ENCODE peak calls at places on chromosomes 3 and 15, in ten cellular contexts. J is WTC11; H is pancreas; R is tibial nerve; T is NCI-H345; E is activated T-helper 1 cell treated with Interleukin-2 at 50 U/mL for 16 hours; B is SW480; A is activated T-cell treated with anti-CD3 and anti-CD28 coated beads, Interleukin-2, amount 50 U/mL, for 1 hour; F is choroid plexus epithelial cell; K is GM23338. C is an unnamed sample.

GRCh38 chr3:123749716-123750115 is 134.4 kb downstream of the MYLK start:
- DNase-seq in J (no peak), H (no peak), R (no peak), T (no peak), E (no peak), B (no peak), A (no peak), F (peak; percentile 94), K (no peak), C (no peak)

GRCh38 chr15:57551717-57552677 is 39.7 kb upstream of the MYZAP start:
- DNase-seq in J (peak; percentile 56), H (peak; percentile 36), R (no peak), T (peak; percentile 3), E (no peak), B (peak; percentile 59), A (no peak), F (peak; percentile 84), K (peak; percentile 89), C (no peak)

GRCh38 chr3:4908769-4909156 is 70.5 kb upstream of the BHLHE40 start:
- DNase-seq in J (no peak), H (no peak), R (no peak), T (no peak), E (no peak), B (no peak), A (no peak), F (no peak), K (no peak), C (no peak)

GRCh38 chr3:171781711-171782127 is 28.6 kb downstream of the PLD1 start:
- DNase-seq in J (no peak), H (no peak), R (no peak), T (no peak), E (no peak), B (no peak), A (no peak), F (peak; percentile 76), K (no peak), C (no peak)

GRCh38 chr15:95141486-95141885 is 910.1 kb downstream of the MCTP2 start:
- DNase-seq in J (no peak), H (no peak), R (no peak), T (no peak), E (no peak), B (no peak), A (no peak), F (peak; percentile 36), K (no peak), C (no peak)

GRCh38 chr15:31236184-31237041 is 90.2 kb upstream of the KLF13 start:
- DNase-seq in J (no peak), H (peak; percentile 26), R (peak; percentile 54), T (peak; percentile 95), E (no peak), B (peak; percentile 57), A (no peak), F (peak; percentile 97), K (no peak), C (no peak)

GRCh38 chr3:65436580-65436979 is 602.1 kb downstream of the MAGI1 start:
- DNase-seq in J (peak; percentile 27), H (no peak), R (no peak), T (no peak), E (no peak), B (peak; percentile 15), A (no peak), F (peak; percentile 17), K (peak; percentile 48), C (no peak)

GRCh38 chr3:184789314-184789998 is 22.5 kb upstream of the VPS8 start:
- DNase-seq in J (no peak), H (no peak), R (no peak), T (no peak), E (no peak), B (no peak), A (no peak), F (no peak), K (no peak), C (no peak)

GRCh38 chr15:74957301-74958035 is 896 bp upstream of the RPP25 start:
- DNase-seq in J (peak; percentile 50), H (peak; percentile 64), R (no peak), T (no peak), E (no peak), B (no peak), A (no peak), F (no peak), K (peak; percentile 60), C (peak; percentile 82)

GRCh38 chr15:50549326-50549725 is 2.9 kb upstream of the USP50 start:
- DNase-seq in J (no peak), H (no peak), R (no peak), T (no peak), E (no peak), B (no peak), A (no peak), F (no peak), K (no peak), C (no peak)

GRCh38 chr3:128075516-128076464 is 23.6 kb downstream of the SEC61A1 start:
- DNase-seq in J (peak; percentile 91), H (peak; percentile 92), R (peak; percentile 82), T (peak; percentile 75), E (peak; percentile 78), B (peak; percentile 25), A (peak; percentile 92), F (peak; percentile 90), K (peak; percentile 89), C (peak; percentile 99)

GRCh38 chr3:179826247-179826637 is 173.4 kb downstream of the USP13 start:
- DNase-seq in J (no peak), H (no peak), R (no peak), T (no peak), E (no peak), B (no peak), A (no peak), F (no peak), K (no peak), C (no peak)

GRCh38 chr3:167487556-167487955 is 13.7 kb upstream of the SERPINI2 start:
- DNase-seq in J (no peak), H (no peak), R (no peak), T (no peak), E (no peak), B (no peak), A (no peak), F (no peak), K (no peak), C (no peak)

GRCh38 chr3:108159865-108160264 is 62.4 kb downstream of the IFT57 start:
- DNase-seq in J (no peak), H (no peak), R (no peak), T (no peak), E (no peak), B (no peak), A (no peak), F (peak; percentile 52), K (no peak), C (no peak)

GRCh38 chr15:35777016-35777415 is 231.1 kb upstream of the DPH6 start:
- DNase-seq in J (no peak), H (no peak), R (no peak), T (no peak), E (no peak), B (no peak), A (no peak), F (no peak), K (no peak), C (no peak)

GRCh38 chr3:152737021-152737908 is 97.7 kb upstream of the P2RY1 start:
- DNase-seq in J (no peak), H (no peak), R (peak; percentile 31), T (no peak), E (no peak), B (no peak), A (no peak), F (peak; percentile 89), K (no peak), C (no peak)

GRCh38 chr15:59344311-59344710 is 28.4 kb downstream of the MYO1E start:
- DNase-seq in J (no peak), H (no peak), R (no peak), T (no peak), E (no peak), B (no peak), A (no peak), F (no peak), K (no peak), C (no peak)

GRCh38 chr3:174247671-174248070 is 611.5 kb upstream of the NAALADL2 start:
- DNase-seq in J (no peak), H (no peak), R (no peak), T (no peak), E (no peak), B (no peak), A (no peak), F (no peak), K (no peak), C (no peak)

GRCh38 chr3:124986153-124987143 is 51.9 kb upstream of the MUC13 start:
- DNase-seq in J (peak; percentile 34), H (no peak), R (no peak), T (no peak), E (no peak), B (peak; percentile 55), A (no peak), F (peak; percentile 69), K (peak; percentile 66), C (no peak)

GRCh38 chr3:10707089-10707983 is 108.7 kb upstream of the SLC6A11 start:
- DNase-seq in J (peak; percentile 38), H (no peak), R (no peak), T (no peak), E (no peak), B (no peak), A (no peak), F (no peak), K (peak; percentile 67), C (no peak)

GRCh38 chr3:194306109-194306686 is 44.9 kb downstream of the CPN2 start:
- DNase-seq in J (no peak), H (no peak), R (no peak), T (no peak), E (peak; percentile 37), B (no peak), A (peak; percentile 56), F (no peak), K (no peak), C (no peak)

GRCh38 chr3:45666729-45667440 is 22.3 kb upstream of the SACM1L start:
- DNase-seq in J (no peak), H (peak; percentile 43), R (no peak), T (no peak), E (no peak), B (no peak), A (no peak), F (peak; percentile 57), K (no peak), C (no peak)

GRCh38 chr3:113174806-113175490 is 36.4 kb upstream of the BOC start:
- DNase-seq in J (no peak), H (no peak), R (no peak), T (no peak), E (no peak), B (no peak), A (no peak), F (peak; percentile 16), K (no peak), C (no peak)

GRCh38 chr3:52834871-52835501 is at the start of gene MUSTN1:
- DNase-seq in J (no peak), H (no peak), R (peak; percentile 61), T (no peak), E (no peak), B (no peak), A (no peak), F (peak; percentile 55), K (peak; percentile 19), C (no peak)

GRCh38 chr3:21654241-21654640 is 96.8 kb downstream of the ZNF385D start:
- DNase-seq in J (no peak), H (no peak), R (no peak), T (no peak), E (no peak), B (no peak), A (no peak), F (peak; percentile 16), K (no peak), C (no peak)

GRCh38 chr3:46876313-46877300 is 914 bp upstream of the PTH1R start:
- DNase-seq in J (no peak), H (no peak), R (no peak), T (no peak), E (no peak), B (no peak), A (no peak), F (no peak), K (no peak), C (no peak)

GRCh38 chr3:129983561-129983960 is 9.0 kb downstream of the TRH start:
- DNase-seq in J (no peak), H (no peak), R (no peak), T (no peak), E (no peak), B (no peak), A (no peak), F (no peak), K (no peak), C (no peak)